ENCODE peak calls at places on chromosomes 16 and 17, in four cellular contexts. U, D, T and M are unnamed samples.

GRCh38 chr17:79892457-79893236 is 53.4 kb upstream of the CBX4 start:
- DNase-seq in U (no peak), T (no peak), D (no peak), M (peak; percentile 27)

GRCh38 chr17:61486135-61487120 is 34.2 kb downstream of the TBX4 start:
- DNase-seq in T (no peak), U (no peak), D (no peak), M (no peak)

GRCh38 chr16:23274968-23275367 is 27.1 kb upstream of the SCNN1B start:
- DNase-seq in U (no peak), T (no peak), D (no peak), M (no peak)

GRCh38 chr16:3190949-3191353 is 2.9 kb downstream of the OR1F1 start:
- DNase-seq in T (no peak), D (no peak), U (no peak), M (no peak)

GRCh38 chr16:90072442-90073105 is 4.6 kb downstream of the PRDM7 start:
- DNase-seq in T (no peak), D (no peak), U (no peak), M (no peak)

GRCh38 chr16:58127033-58127556 is 2.1 kb downstream of the CFAP20 start:
- DNase-seq in D (no peak), U (peak; percentile 14), T (peak; percentile 56), M (no peak)

GRCh38 chr16:54542805-54543504 is 256.4 kb upstream of the IRX3 start:
- DNase-seq in U (no peak), T (no peak), D (no peak), M (no peak)

GRCh38 chr16:8026450-8026849 is 563.9 kb downstream of the TMEM114 start:
- DNase-seq in T (no peak), U (no peak), D (peak; percentile 59), M (no peak)

GRCh38 chr17:73340093-73340596 is 28.3 kb upstream of the CDC42EP4 start:
- DNase-seq in U (peak; percentile 83), D (no peak), T (no peak), M (peak; percentile 77)

GRCh38 chr16:3068486-3068885 is 3.0 kb downstream of the IL32 start:
- DNase-seq in U (no peak), T (no peak), D (no peak), M (no peak)

GRCh38 chr16:67647111-67647651 is 2.2 kb downstream of the CARMIL2 start:
- DNase-seq in T (no peak), U (no peak), D (no peak), M (no peak)

GRCh38 chr17:40095944-40096791 is 4.2 kb downstream of the NR1D1 start:
- DNase-seq in D (no peak), T (peak; percentile 77), U (no peak), M (peak; percentile 98)

GRCh38 chr16:51938861-51939260 is 608.1 kb downstream of the TOX3 start:
- DNase-seq in U (no peak), D (no peak), T (no peak), M (no peak)

GRCh38 chr16:51939371-51940005 is 607.5 kb downstream of the TOX3 start:
- DNase-seq in U (no peak), T (no peak), D (no peak), M (no peak)

GRCh38 chr16:51940183-51940582 is 606.8 kb downstream of the TOX3 start:
- DNase-seq in T (no peak), U (no peak), D (no peak), M (no peak)

GRCh38 chr16:51937771-51938170 is 609.2 kb downstream of the TOX3 start:
- DNase-seq in T (no peak), D (no peak), U (no peak), M (no peak)

DNA sequence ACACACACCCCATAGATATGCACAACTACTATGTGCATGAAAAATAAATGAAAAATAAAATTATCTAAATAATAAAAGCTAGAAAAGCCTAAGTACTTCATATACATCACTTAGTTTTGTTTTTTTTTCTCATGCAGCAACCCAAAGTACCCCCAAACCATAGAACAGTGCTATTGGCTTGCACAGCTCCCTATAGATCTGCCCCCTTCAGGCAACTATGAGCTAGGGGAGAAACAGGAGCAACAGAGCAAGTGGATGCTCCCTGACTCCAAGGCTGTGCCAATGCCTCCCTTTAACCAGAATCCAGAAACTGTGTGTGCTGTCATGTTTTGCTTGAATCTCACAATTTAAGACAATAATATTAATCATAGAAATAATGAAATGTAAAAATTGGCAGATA is 605.5 kb downstream of the TOX3 start:
- DNase-seq in D (no peak), T (no peak), U (no peak), M (no peak)
- TF ChIP-seq CTCF in D (no peak), T (no peak), U (no peak), M (no peak)

DNA sequence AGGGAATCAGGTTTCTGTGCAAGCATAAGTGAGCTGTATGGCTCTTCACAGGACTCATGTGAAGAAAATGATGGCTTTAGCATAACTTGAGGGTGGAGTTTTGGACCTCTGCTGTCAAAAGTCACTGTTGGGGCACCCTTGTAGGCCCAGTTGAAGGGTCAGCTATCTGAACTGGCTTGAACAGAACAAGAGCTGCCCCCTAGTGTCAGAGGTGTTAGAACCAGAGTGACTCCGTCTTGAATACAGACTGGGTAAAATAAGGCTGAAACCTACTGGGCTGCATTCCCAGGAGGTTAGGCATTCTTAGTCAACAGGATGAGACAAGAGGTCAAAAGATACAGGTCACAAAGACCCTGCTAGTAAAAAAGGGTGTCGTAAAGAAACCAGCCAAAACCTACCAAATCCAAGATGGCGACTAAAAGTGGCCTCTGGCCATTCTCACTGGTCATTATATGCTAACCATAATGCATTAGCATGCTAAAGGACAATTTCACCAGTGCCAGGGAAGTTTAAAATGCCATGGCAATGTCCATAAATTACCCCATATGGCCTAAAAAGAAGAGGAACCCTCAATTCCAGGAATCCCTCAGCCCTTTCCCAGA is 484.0 kb upstream of the ERCC4 start:
- DNase-seq in T (peak; percentile 55), D (no peak), U (no peak), M (no peak)
- TF ChIP-seq CTCF in T (peak; percentile 83), D (peak; percentile 19), U (no peak), M (no peak)

GRCh38 chr17:31508310-31509094 is 117.0 kb downstream of the RAB11FIP4 start:
- DNase-seq in U (no peak), D (no peak), T (no peak), M (no peak)
- TF ChIP-seq CTCF in U (no peak), D (peak; percentile 49), T (peak; percentile 31), M (peak; percentile 74)

GRCh38 chr16:85917012-85917411 is 18.1 kb downstream of the IRF8 start:
- DNase-seq in D (no peak), T (no peak), U (no peak), M (no peak)
- TF ChIP-seq CTCF in D (peak; percentile 25), T (peak; percentile 81), U (no peak), M (peak; percentile 20)

GRCh38 chr17:57772774-57773173 is 27.7 kb upstream of the CCDC182 start:
- DNase-seq in T (no peak), U (no peak), D (no peak), M (no peak)
- TF ChIP-seq CTCF in T (no peak), U (no peak), D (no peak), M (no peak)

DNA sequence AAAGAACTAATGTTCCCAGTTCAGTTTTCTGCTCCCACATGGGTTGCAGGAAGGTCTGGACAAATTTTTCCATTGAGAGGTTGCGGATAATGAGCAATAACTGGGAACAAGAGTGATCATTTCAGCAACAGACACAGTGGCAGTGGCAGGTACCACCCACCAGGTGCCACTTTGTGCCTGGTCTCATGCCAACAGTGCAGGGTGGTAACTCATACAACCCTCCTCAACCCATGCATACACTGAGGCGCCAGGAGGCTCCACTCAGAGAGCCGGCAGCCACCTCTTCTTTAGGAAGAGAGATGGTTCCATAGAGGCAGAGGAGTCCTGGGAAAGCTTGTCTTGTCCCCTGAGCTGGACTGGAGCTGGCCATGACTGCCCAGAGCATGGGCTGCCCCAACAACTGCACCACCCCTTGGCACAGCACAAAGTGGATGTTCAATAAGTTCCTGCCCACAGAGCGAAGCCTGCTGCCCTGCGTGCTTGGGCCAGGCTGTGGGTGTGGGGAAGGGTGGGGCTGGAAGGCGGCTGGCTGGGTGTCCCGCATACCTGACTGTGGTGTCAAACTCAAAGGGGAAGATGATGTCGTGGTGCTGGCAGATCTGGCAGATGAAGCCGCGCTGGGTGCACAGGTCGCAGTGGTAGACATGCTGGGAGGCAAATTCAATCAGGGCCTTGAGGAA is 6.4 kb upstream of the ARHGAP27 start:
- DNase-seq in T (no peak), U (no peak), D (no peak), M (no peak)
- TF ChIP-seq CTCF in T (no peak), U (no peak), D (no peak), M (no peak)

GRCh38 chr16:15415411-15416070 is 18.8 kb upstream of the BMERB1 start:
- DNase-seq in T (no peak), U (no peak), D (no peak), M (no peak)
- TF ChIP-seq CTCF in T (no peak), U (no peak), D (no peak), M (no peak)

DNA sequence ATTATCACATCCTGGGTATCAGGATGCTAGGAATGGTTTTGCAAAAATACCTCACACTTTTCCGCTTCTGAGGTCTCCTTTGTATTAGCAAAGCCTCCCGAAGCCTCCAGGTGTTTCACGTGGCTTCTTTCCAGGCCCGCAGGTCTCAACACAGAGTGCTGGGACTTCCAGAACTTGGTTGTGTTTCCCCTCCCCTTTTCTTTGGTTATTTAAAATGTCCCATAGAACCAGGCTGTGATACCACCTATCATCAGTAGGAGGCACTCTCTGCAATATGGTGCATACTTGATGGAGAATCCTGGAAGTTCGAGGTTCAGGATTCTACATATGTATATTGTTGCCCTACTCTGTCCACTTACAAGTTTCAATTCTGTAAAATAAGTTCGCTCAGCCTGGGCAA is 28.8 kb downstream of the ATP2C2 start:
- DNase-seq in U (no peak), T (no peak), D (no peak), M (no peak)
- TF ChIP-seq CTCF in U (peak; percentile 19), T (peak; percentile 55), D (peak; percentile 31), M (peak; percentile 23)

DNA sequence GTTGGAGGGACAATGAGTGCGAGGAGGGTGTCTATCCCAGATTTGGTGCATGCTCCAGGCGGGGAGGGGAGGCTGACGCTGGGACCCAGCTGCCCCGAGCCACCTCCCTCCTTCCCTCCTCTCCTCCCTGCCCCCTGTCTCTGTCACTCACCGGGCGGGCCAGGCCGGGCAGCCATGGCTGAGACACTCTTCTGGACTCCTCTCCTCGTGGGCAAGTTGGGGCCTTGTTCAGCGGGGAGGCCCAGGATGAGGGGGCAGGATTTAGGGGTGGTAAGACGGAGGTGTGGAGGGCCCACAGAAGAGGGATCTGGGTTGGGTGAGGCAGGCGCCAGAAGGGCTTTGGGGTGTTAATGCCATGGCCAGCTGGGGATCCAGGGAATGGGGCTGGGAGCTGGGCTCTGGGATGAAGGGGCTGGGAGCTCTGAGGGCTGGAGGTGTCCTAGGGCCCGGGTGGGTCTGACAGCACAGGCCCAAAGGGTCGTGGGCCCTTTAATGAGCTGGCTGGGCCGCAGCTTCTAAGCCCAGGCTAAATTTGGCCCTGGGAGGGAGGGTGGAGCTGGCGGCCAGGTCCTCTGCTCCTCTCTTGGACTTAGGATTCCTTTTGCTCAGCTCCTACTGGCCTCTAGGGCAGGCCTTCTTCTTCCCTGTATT is at the start of gene SGCA:
- DNase-seq in U (no peak), T (no peak), D (no peak), M (no peak)
- TF ChIP-seq CTCF in U (no peak), T (no peak), D (no peak), M (no peak)